ENCODE peak calls at places on chromosomes 6 and 20, in four cellular contexts. One of them, this sample, is unnamed.

GRCh38 chr6:52123234-52123633 is 35.8 kb upstream of the PKHD1 start:
- DNase-seq in HepG2: no peak
- DNase-seq in A549: no peak
- DNase-seq in H1: no peak
- DNase-seq in this sample: no peak

GRCh38 chr6:35071347-35071994 is 69.7 kb downstream of the TCP11 start:
- DNase-seq in A549: no peak
- DNase-seq in HepG2: no peak
- DNase-seq in H1: no peak
- DNase-seq in this sample: no peak

GRCh38 chr6:166910601-166911000 is 45.7 kb downstream of the RNASET2 start:
- DNase-seq in A549: no peak
- DNase-seq in HepG2: no peak
- DNase-seq in H1: no peak
- DNase-seq in this sample: no peak

GRCh38 chr20:44071057-44071456 is 115.9 kb downstream of the JPH2 start:
- DNase-seq in A549: no peak
- DNase-seq in H1: no peak
- DNase-seq in HepG2: no peak
- DNase-seq in this sample: no peak

GRCh38 chr6:120056085-120056484 is 706.5 kb upstream of the MAN1A1 start:
- DNase-seq in HepG2: no peak
- DNase-seq in H1: peak
- DNase-seq in A549: no peak
- DNase-seq in this sample: peak

GRCh38 chr6:90297866-90298381 is 1.3 kb upstream of the BACH2 start:
- DNase-seq in H1: no peak
- DNase-seq in HepG2: no peak
- DNase-seq in A549: no peak
- DNase-seq in this sample: no peak

GRCh38 chr6:162829013-162829742 is 101.4 kb downstream of the PACRG start:
- DNase-seq in H1: no peak
- DNase-seq in A549: no peak
- DNase-seq in HepG2: no peak
- DNase-seq in this sample: no peak

GRCh38 chr6:122799916-122800701 is 11.1 kb downstream of the SMPDL3A start:
- DNase-seq in H1: no peak
- DNase-seq in HepG2: no peak
- DNase-seq in A549: no peak
- DNase-seq in this sample: no peak

GRCh38 chr6:29955783-29956182 is 13.5 kb downstream of the HLA-A start:
- DNase-seq in HepG2: no peak
- DNase-seq in H1: no peak
- DNase-seq in A549: no peak
- DNase-seq in this sample: no peak

GRCh38 chr6:29953001-29953436 is 10.7 kb downstream of the HLA-A start:
- DNase-seq in HepG2: no peak
- DNase-seq in A549: peak
- DNase-seq in H1: no peak
- DNase-seq in this sample: no peak

GRCh38 chr6:29954272-29954671 is 11.9 kb downstream of the HLA-A start:
- DNase-seq in HepG2: no peak
- DNase-seq in A549: no peak
- DNase-seq in H1: no peak
- DNase-seq in this sample: no peak

GRCh38 chr6:29951882-29952281 is 9.6 kb downstream of the HLA-A start:
- DNase-seq in HepG2: no peak
- DNase-seq in H1: no peak
- DNase-seq in A549: no peak
- DNase-seq in this sample: no peak

DNA sequence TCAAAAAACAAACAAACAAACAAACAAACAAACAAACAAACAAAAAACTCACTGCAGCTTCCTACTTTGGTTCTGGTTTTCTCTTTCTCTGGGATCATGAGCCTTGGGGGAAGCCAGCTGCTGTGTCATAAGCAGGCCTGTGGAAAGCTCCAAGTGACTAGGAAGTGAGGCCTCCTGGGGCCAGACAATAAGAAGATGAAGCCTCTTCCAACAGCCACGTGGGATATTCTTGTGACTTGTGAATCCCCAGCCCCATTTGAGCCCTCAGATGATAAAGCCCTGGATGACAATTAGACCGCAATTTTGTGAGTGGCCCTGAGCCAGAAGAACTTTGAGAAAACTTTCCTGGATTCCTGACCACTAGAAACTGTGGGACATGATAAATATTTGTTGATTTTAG is 11.4 kb downstream of the HLA-A start:
- DNase-seq in HepG2: no peak
- DNase-seq in H1: no peak
- DNase-seq in A549: no peak
- DNase-seq in this sample: no peak
- TF ChIP-seq PHF8 in HepG2: no peak
- TF ChIP-seq PHF8 in H1: no peak
- TF ChIP-seq PHF8 in A549: no peak
- TF ChIP-seq PHF8 in this sample: no peak

GRCh38 chr6:37041521-37041920 is 36.1 kb downstream of the FGD2 start:
- DNase-seq in HepG2: no peak
- DNase-seq in H1: no peak
- DNase-seq in A549: no peak
- DNase-seq in this sample: no peak
- TF ChIP-seq PHF8 in HepG2: no peak
- TF ChIP-seq PHF8 in H1: no peak
- TF ChIP-seq PHF8 in A549: no peak
- TF ChIP-seq PHF8 in this sample: no peak

DNA sequence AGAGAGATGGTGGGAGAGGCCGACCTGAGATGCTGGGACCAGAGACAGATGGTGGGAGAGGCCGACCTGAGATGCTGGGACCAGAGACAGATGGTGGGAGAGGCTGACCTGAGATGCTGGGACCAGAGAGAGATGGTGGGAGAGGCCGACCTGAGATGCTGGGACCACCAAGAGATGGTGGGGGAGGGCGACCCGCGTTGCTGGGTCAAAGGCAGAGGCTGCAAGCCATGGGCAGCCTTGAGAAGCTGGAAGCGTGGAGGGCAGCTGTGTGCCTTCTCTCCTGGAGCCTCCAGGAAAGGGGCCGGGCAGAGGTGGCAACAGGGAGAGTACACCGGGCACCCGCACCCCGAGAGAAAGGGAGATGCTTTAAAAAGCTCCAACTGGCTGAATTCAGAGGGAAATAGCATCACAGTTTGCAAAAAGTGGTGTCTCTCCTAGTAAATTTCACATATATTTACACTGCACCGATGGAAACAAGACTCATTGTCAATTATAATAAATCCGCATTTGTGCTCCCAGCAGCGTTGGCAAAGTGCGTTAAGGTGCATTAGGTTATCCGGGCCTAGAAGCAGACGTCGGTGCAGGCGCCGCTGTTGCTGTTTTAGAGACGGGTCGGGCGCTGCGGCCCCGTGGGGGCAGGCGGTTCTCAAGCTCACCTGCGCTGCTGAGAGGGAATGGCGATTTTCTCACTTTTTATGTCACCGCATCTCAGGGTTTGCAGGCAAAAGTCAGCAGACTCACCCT is 132.4 kb downstream of the DLL1 start:
- DNase-seq in H1: no peak
- DNase-seq in A549: no peak
- DNase-seq in HepG2: no peak
- DNase-seq in this sample: no peak
- TF ChIP-seq PHF8 in H1: no peak
- TF ChIP-seq PHF8 in A549: no peak
- TF ChIP-seq PHF8 in HepG2: no peak
- TF ChIP-seq PHF8 in this sample: no peak

DNA sequence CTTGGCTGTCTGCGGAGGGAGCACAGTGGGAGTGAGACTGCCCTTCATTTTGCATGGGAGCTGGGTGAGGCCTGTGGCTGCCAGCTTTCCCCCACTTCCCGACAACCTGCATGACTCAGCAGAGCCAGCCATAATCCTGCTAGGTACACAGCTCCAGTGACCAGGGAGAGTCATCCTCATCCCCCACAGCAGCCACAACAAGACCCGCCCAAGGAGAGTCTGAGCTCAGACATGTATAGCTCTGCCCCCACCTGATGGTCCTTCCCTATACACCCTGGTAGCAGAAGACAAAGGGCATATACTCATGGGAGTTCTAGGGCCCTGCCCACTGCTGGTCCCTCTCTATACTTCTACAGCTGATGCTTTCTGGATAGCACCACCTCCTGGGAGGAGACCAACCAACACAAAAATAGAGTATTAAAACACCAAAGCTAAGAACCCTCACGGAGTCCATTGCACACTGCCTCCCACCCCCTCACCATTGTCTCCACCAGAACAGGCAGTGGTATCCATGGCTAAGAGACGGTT is 29.3 kb upstream of the TPD52L1 start:
- DNase-seq in A549: no peak
- DNase-seq in HepG2: peak
- DNase-seq in H1: no peak
- DNase-seq in this sample: no peak
- TF ChIP-seq PHF8 in A549: no peak
- TF ChIP-seq PHF8 in HepG2: no peak
- TF ChIP-seq PHF8 in H1: no peak
- TF ChIP-seq PHF8 in this sample: no peak

GRCh38 chr6:41641352-41641925 is 3.2 kb downstream of the MDFI start:
- DNase-seq in H1: no peak
- DNase-seq in A549: no peak
- DNase-seq in HepG2: no peak
- DNase-seq in this sample: no peak

GRCh38 chr6:41638002-41638800 is at the start of gene MDFI:
- DNase-seq in H1: peak
- DNase-seq in A549: no peak
- DNase-seq in HepG2: no peak
- DNase-seq in this sample: no peak

GRCh38 chr6:41640436-41640835 is 2.2 kb downstream of the MDFI start:
- DNase-seq in HepG2: no peak
- DNase-seq in A549: no peak
- DNase-seq in H1: no peak
- DNase-seq in this sample: no peak

GRCh38 chr6:41638801-41639555 is 710 bp downstream of the MDFI start:
- DNase-seq in H1: no peak
- DNase-seq in A549: no peak
- DNase-seq in HepG2: no peak
- DNase-seq in this sample: no peak

GRCh38 chr6:41639556-41640371 is 1.5 kb downstream of the MDFI start:
- DNase-seq in A549: no peak
- DNase-seq in HepG2: no peak
- DNase-seq in H1: no peak
- DNase-seq in this sample: no peak
- TF ChIP-seq PHF8 in A549: no peak
- TF ChIP-seq PHF8 in HepG2: no peak
- TF ChIP-seq PHF8 in H1: no peak
- TF ChIP-seq PHF8 in this sample: no peak

GRCh38 chr6:170162011-170162770 is 128.7 kb downstream of the DLL1 start:
- DNase-seq in A549: no peak
- DNase-seq in HepG2: no peak
- DNase-seq in H1: no peak
- DNase-seq in this sample: no peak
- TF ChIP-seq PHF8 in A549: no peak
- TF ChIP-seq PHF8 in HepG2: no peak
- TF ChIP-seq PHF8 in H1: no peak
- TF ChIP-seq PHF8 in this sample: no peak

GRCh38 chr6:113489946-113490345 is 367.2 kb upstream of the MARCKS start:
- DNase-seq in H1: no peak
- DNase-seq in HepG2: no peak
- DNase-seq in A549: no peak
- DNase-seq in this sample: no peak
- TF ChIP-seq PHF8 in H1: no peak
- TF ChIP-seq PHF8 in HepG2: no peak
- TF ChIP-seq PHF8 in A549: no peak
- TF ChIP-seq PHF8 in this sample: no peak

DNA sequence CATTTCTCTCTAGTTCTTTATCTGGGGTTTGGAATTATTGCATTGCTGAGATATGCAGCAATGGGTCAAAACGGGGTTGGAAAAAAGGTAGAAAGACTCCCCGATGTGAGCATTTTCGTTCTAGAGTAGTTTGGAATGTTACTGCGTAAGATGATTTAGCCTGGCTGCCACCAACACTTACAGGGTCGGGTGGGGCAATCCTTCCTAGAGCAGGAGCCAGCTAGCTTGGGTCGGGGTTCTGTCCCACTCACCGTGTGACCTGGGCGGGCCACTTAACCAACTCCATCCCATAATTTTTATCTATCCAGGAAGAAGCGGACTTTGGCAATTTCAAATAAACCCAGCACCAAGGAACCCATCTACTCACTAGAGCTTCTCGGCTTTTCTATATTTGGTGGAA is 72.2 kb downstream of the GPX5 start:
- DNase-seq in H1: no peak
- DNase-seq in HepG2: peak
- DNase-seq in A549: peak
- DNase-seq in this sample: no peak
- TF ChIP-seq PHF8 in H1: no peak
- TF ChIP-seq PHF8 in HepG2: no peak
- TF ChIP-seq PHF8 in A549: no peak
- TF ChIP-seq PHF8 in this sample: no peak

This sample was measured in K562.